ENCODE peak calls at places on chromosomes 3 and 15, in five cellular contexts. T, J, X, R and Q are unnamed samples.

GRCh38 chr3:194851254-194851653 is 165.6 kb downstream of the FAM43A start:
- DNase-seq in T (no peak), J (no peak), X (no peak), R (no peak), Q (no peak)

GRCh38 chr3:62723636-62724217 is 151.5 kb downstream of the CADPS start:
- DNase-seq in T (no peak), J (no peak), X (no peak), R (no peak), Q (no peak)

GRCh38 chr3:10574101-10574615 is 68.8 kb upstream of the ATP2B2 start:
- DNase-seq in T (no peak), J (no peak), X (no peak), R (no peak), Q (no peak)

GRCh38 chr3:8649757-8650156 is 5.2 kb upstream of the SSUH2 start:
- DNase-seq in T (no peak), J (no peak), X (no peak), R (no peak), Q (no peak)

GRCh38 chr3:148878073-148878472 is 13.0 kb downstream of the CPA3 start:
- DNase-seq in T (no peak), J (no peak), X (no peak), R (no peak), Q (no peak)

GRCh38 chr3:33858131-33858530 is 59.7 kb downstream of the PDCD6IP start:
- DNase-seq in T (no peak), J (no peak), X (no peak), R (no peak), Q (no peak)

GRCh38 chr3:188396900-188397299 is 242.9 kb downstream of the LPP start:
- DNase-seq in T (no peak), J (peak; percentile 36), X (no peak), R (no peak), Q (no peak)

GRCh38 chr15:39887832-39888231 is 32.2 kb downstream of the GPR176 start:
- DNase-seq in T (peak; percentile 50), J (peak; percentile 44), X (no peak), R (peak; percentile 63), Q (no peak)

GRCh38 chr3:104070906-104071305 is 1295.8 kb upstream of the ALCAM start:
- DNase-seq in T (no peak), J (no peak), X (no peak), R (no peak), Q (no peak)

GRCh38 chr3:126329927-126330725 is 27.1 kb downstream of the KLF15 start:
- DNase-seq in T (no peak), J (no peak), X (no peak), R (peak; percentile 53), Q (no peak)

GRCh38 chr3:183808355-183808754 is 17.0 kb downstream of the MAP6D1 start:
- DNase-seq in T (no peak), J (no peak), X (no peak), R (no peak), Q (no peak)

GRCh38 chr3:183810643-183811594 is 14.5 kb downstream of the MAP6D1 start:
- DNase-seq in T (no peak), J (peak; percentile 90), X (no peak), R (no peak), Q (no peak)

GRCh38 chr3:183809209-183809608 is 16.2 kb downstream of the MAP6D1 start:
- DNase-seq in T (no peak), J (peak; percentile 36), X (no peak), R (no peak), Q (no peak)

GRCh38 chr3:183807329-183807728 is 18.0 kb downstream of the MAP6D1 start:
- DNase-seq in T (no peak), J (no peak), X (no peak), R (no peak), Q (no peak)

DNA sequence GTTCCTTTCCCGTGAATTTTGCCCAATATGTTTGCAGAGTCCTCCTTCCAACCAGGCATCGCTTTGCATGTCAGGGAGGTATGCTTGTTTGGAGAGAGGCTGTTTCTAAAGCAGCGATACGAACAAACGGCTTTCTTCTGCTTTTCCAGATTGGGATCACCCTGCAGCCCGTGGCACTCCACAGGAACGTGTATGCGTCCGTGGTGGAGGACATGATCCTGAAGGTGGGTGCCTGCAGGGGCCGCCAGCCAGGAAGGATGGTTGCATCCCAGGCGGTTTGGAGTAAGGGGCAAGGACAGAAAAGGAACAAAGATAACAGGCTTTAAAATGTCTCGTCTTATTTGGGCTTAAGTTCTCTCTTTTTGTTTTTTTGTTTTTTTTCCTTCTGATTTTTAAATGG is 17.5 kb downstream of the MAP6D1 start:
- DNase-seq in T (no peak), J (no peak), X (no peak), R (no peak), Q (no peak)
- H3K36me3 ChIP-seq in T (peaks cover 65% of the 10 kb centered on the region), J (peaks cover 8% of the 10 kb centered on the region), X (peaks cover 49% of the 10 kb centered on the region), R (peaks cover 86% of the 10 kb centered on the region), Q (peaks cover 85% of the 10 kb centered on the region)

GRCh38 chr3:12574131-12574530 is 17.2 kb downstream of the MKRN2 start:
- DNase-seq in T (no peak), J (no peak), X (no peak), R (no peak), Q (no peak)
- H3K36me3 ChIP-seq in T (peaks cover 69% of the 10 kb centered on the region), J (peaks cover 42% of the 10 kb centered on the region), X (peaks cover 45% of the 10 kb centered on the region), R (peaks cover 86% of the 10 kb centered on the region), Q (peaks cover 96% of the 10 kb centered on the region)

GRCh38 chr15:43183270-43183669 is 1.9 kb upstream of the CCNDBP1 start:
- DNase-seq in T (no peak), J (no peak), X (no peak), R (no peak), Q (no peak)
- H3K36me3 ChIP-seq in T (peaks cover under 1% of the 10 kb centered on the region), J (no peaks in the 10 kb centered on the region), X (no peaks in the 10 kb centered on the region), R (no peaks in the 10 kb centered on the region), Q (peaks cover 5% of the 10 kb centered on the region)

GRCh38 chr3:111986800-111987199 is 8.0 kb downstream of the ABHD10 start:
- DNase-seq in T (no peak), J (no peak), X (no peak), R (no peak), Q (no peak)
- H3K36me3 ChIP-seq in T (peaks cover 7% of the 10 kb centered on the region), J (peaks cover 16% of the 10 kb centered on the region), X (no peaks in the 10 kb centered on the region), R (peaks cover 13% of the 10 kb centered on the region), Q (peaks cover 7% of the 10 kb centered on the region)

GRCh38 chr3:133821767-133822638 is 16.4 kb downstream of the SRPRB start:
- DNase-seq in T (peak; percentile 70), J (peak; percentile 82), X (peak; percentile 73), R (peak; percentile 89), Q (no peak)
- H3K36me3 ChIP-seq in T (peaks cover 27% of the 10 kb centered on the region), J (peaks cover 18% of the 10 kb centered on the region), X (peaks cover 4% of the 10 kb centered on the region), R (peaks cover 38% of the 10 kb centered on the region), Q (peaks cover 77% of the 10 kb centered on the region)

GRCh38 chr3:119524931-119525662 is 26.8 kb downstream of the TIMMDC1 start:
- DNase-seq in T (peak; percentile 43), J (no peak), X (no peak), R (no peak), Q (no peak)
- H3K36me3 ChIP-seq in T (peaks cover 12% of the 10 kb centered on the region), J (peaks cover 7% of the 10 kb centered on the region), X (peaks cover 11% of the 10 kb centered on the region), R (peaks cover 11% of the 10 kb centered on the region), Q (peaks cover 41% of the 10 kb centered on the region)

DNA sequence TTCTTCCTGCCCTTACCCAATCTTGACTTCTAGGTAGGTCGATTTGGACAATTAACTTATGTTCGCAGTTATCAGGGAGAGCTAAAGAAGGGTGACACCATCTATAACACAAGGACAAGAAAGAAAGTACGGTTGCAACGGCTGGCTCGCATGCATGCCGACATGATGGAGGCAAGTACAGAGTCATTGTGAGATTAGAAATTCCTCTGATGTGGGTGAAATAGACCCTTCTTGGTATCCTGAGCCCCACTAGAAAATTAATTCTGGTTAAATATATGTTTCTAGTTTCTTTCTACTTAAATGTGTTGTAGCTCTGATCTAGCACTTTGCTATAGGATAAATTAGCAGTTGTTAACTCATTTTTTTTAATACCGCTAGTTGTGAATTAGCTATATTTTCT is 13.6 kb downstream of the LXN start:
- DNase-seq in T (no peak), J (no peak), X (no peak), R (no peak), Q (no peak)
- H3K36me3 ChIP-seq in T (peaks cover 64% of the 10 kb centered on the region), J (peaks cover 28% of the 10 kb centered on the region), X (peaks cover 12% of the 10 kb centered on the region), R (peaks cover 37% of the 10 kb centered on the region), Q (peaks cover 54% of the 10 kb centered on the region)

GRCh38 chr3:68986496-68987208 is 26.8 kb downstream of the EOGT start:
- DNase-seq in T (no peak), J (no peak), X (no peak), R (no peak), Q (no peak)

GRCh38 chr3:68984011-68984410 is 29.5 kb downstream of the EOGT start:
- DNase-seq in T (no peak), J (no peak), X (no peak), R (no peak), Q (no peak)

GRCh38 chr3:68988740-68989139 is 24.7 kb downstream of the EOGT start:
- DNase-seq in T (no peak), J (no peak), X (no peak), R (no peak), Q (no peak)

GRCh38 chr3:68987322-68987721 is 26.2 kb downstream of the EOGT start:
- DNase-seq in T (no peak), J (no peak), X (no peak), R (no peak), Q (no peak)

GRCh38 chr3:68985391-68985790 is 28.1 kb downstream of the EOGT start:
- DNase-seq in T (no peak), J (no peak), X (no peak), R (no peak), Q (no peak)
- H3K36me3 ChIP-seq in T (peaks cover 30% of the 10 kb centered on the region), J (peaks cover 26% of the 10 kb centered on the region), X (peaks cover 25% of the 10 kb centered on the region), R (peaks cover 77% of the 10 kb centered on the region), Q (peaks cover 4% of the 10 kb centered on the region)